ENCODE peak calls at places on chromosomes 12 and 14, in seven cellular contexts. K is activated CD8-positive, alpha-beta T cell treated with anti-CD3 and anti-CD28 coated beads for 36 hours; F is GM12864; H is CD8-positive, alpha-beta T cell; V is right lobe of liver; A is progenitor cell of endocrine pancreas; S is GM12865. Q is an unnamed sample.

GRCh38 chr12:51056242-51056641 is 8.1 kb downstream of the LETMD1 start:
- DNase-seq in K (no peak), F (no peak), H (no peak), V (peak), A (no peak), S (no peak), Q (no peak)

GRCh38 chr12:69275471-69275891 is 36.1 kb downstream of the CPSF6 start:
- DNase-seq in K (no peak), F (no peak), H (no peak), V (no peak), A (no peak), S (no peak), Q (no peak)

GRCh38 chr12:6635856-6636521 is at the start of gene LPAR5:
- DNase-seq in K (peak), F (no peak), H (peak), V (no peak), A (no peak), S (peak), Q (peak)

GRCh38 chr14:53126705-53127104 is 26.4 kb downstream of the DDHD1 start:
- DNase-seq in K (no peak), F (no peak), H (no peak), V (no peak), A (no peak), S (no peak), Q (no peak)

GRCh38 chr14:65164068-65164824 is 61.9 kb upstream of the MAX start:
- DNase-seq in K (peak), F (no peak), H (peak), V (no peak), A (no peak), S (peak), Q (peak)

GRCh38 chr12:24767016-24767415 is 181.9 kb downstream of the BCAT1 start:
- DNase-seq in K (no peak), F (no peak), H (no peak), V (no peak), A (no peak), S (peak), Q (no peak)

GRCh38 chr12:47361389-47362031 is 281.8 kb upstream of the AMIGO2 start:
- DNase-seq in K (peak), F (peak), H (peak), V (no peak), A (no peak), S (peak), Q (no peak)

GRCh38 chr12:128771681-128772080 is 52.1 kb downstream of the SLC15A4 start:
- DNase-seq in K (no peak), F (no peak), H (no peak), V (no peak), A (no peak), S (no peak), Q (no peak)

GRCh38 chr12:106709068-106709511 is 65.4 kb upstream of the RIC8B start:
- DNase-seq in K (no peak), F (no peak), H (no peak), V (no peak), A (no peak), S (no peak), Q (no peak)

GRCh38 chr14:72961579-72962335 is 35.5 kb downstream of the DCAF4 start:
- DNase-seq in K (no peak), F (no peak), H (no peak), V (no peak), A (no peak), S (no peak), Q (peak)

GRCh38 chr12:121230538-121230907 is 20.6 kb downstream of the P2RX4 start:
- DNase-seq in K (no peak), F (no peak), H (no peak), V (no peak), A (no peak), S (no peak), Q (no peak)

GRCh38 chr14:59478540-59478939 is 5.7 kb downstream of the L3HYPDH start:
- DNase-seq in K (no peak), F (no peak), H (no peak), V (no peak), A (no peak), S (no peak), Q (no peak)

GRCh38 chr14:61192970-61193369 is 88.2 kb downstream of the TMEM30B start:
- DNase-seq in K (no peak), F (no peak), H (no peak), V (no peak), A (no peak), S (no peak), Q (no peak)

GRCh38 chr12:96219700-96220206 is 25.6 kb downstream of the ELK3 start:
- DNase-seq in K (no peak), F (no peak), H (no peak), V (no peak), A (no peak), S (no peak), Q (peak)

GRCh38 chr12:52398176-52398575 is 8.0 kb downstream of the KRT82 start:
- DNase-seq in K (peak), F (no peak), H (no peak), V (no peak), A (no peak), S (no peak), Q (no peak)

GRCh38 chr12:52394836-52395405 is 9.5 kb upstream of the KRT84 start:
- DNase-seq in K (no peak), F (no peak), H (no peak), V (no peak), A (no peak), S (no peak), Q (no peak)

GRCh38 chr12:52396656-52397055 is 9.5 kb downstream of the KRT82 start:
- DNase-seq in K (no peak), F (no peak), H (no peak), V (no peak), A (no peak), S (no peak), Q (no peak)

GRCh38 chr12:52392465-52393007 is 7.1 kb upstream of the KRT84 start:
- DNase-seq in K (no peak), F (no peak), H (no peak), V (no peak), A (no peak), S (no peak), Q (no peak)

DNA sequence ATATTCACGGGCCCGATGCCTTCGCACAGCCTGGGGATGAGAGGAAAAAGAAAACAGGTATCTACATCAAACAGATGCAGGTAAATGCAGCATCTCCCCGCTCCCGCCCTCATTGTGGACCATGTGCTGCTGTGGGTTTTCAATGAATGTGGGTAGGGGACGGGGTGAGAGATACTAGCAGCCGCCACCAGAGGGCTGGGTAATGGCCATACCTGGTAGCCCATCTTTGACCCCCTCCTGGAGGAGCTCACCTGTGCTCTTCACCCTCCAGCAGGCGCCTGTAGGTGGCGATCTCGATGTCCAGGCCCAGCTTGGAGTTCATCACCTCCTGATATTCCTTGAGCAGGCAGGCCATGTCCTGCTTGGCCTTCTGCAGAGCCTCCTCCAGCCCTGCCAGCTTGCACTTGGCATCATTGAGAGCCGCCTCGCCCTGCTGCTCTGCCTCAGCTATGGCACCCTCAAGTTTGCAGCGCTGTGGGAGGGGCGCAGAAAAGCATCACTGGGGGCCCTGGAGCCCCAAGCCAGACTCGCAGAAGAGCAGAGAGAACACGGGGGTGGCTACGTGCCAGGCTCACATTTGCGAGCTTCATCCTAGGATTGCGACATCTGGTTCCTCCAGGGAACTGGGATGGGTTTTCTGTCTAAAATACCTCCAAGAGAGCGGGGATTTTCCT is 10.2 kb downstream of the KRT82 start:
- DNase-seq in K (peak), F (no peak), H (no peak), V (no peak), A (peak), S (peak), Q (no peak)
- TF ChIP-seq CTCF in K (peak), F (peak), H (no peak), V (no peak), A (peak), S (peak), Q (peak)

GRCh38 chr14:23348297-23348655 is 4.4 kb downstream of the SLC22A17 start:
- DNase-seq in K (no peak), F (no peak), H (no peak), V (no peak), A (no peak), S (no peak), Q (no peak)

GRCh38 chr14:23345987-23346692 is 6.5 kb downstream of the SLC22A17 start:
- DNase-seq in K (no peak), F (no peak), H (no peak), V (no peak), A (no peak), S (no peak), Q (no peak)

GRCh38 chr14:23346693-23347405 is 5.8 kb downstream of the SLC22A17 start:
- DNase-seq in K (no peak), F (no peak), H (no peak), V (no peak), A (no peak), S (no peak), Q (no peak)

GRCh38 chr14:23347406-23348296 is 5.0 kb downstream of the SLC22A17 start:
- DNase-seq in K (no peak), F (no peak), H (no peak), V (no peak), A (no peak), S (no peak), Q (no peak)

GRCh38 chr14:23344481-23344880 is 8.2 kb downstream of the SLC22A17 start:
- DNase-seq in K (no peak), F (no peak), H (no peak), V (no peak), A (no peak), S (no peak), Q (no peak)
- TF ChIP-seq CTCF in K (no peak), F (no peak), H (no peak), V (no peak), A (peak), S (no peak), Q (no peak)

GRCh38 chr12:111211910-111212757 is 156.8 kb downstream of the PHETA1 start:
- DNase-seq in K (no peak), F (no peak), H (no peak), V (no peak), A (peak), S (peak), Q (no peak)
- TF ChIP-seq CTCF in K (no peak), F (no peak), H (no peak), V (no peak), A (no peak), S (no peak), Q (no peak)

DNA sequence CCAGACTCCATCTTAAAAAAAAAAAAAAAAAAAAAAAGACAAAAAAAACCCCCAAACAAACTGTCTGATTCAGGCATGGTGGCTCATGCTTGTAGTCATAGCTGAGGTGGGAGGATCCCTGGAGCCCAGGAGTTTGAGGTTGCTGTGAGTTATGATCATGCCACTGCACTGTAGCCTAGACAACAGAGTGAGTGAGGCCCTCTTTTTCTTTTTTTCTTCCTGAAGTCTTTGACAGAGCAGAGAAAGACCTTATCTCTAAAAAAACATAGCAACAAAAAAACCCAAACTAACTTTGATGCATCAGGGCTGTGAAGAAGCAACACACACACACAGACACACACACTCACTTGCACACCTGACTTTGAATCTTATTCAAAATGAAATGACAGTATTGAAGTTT is 7.7 kb upstream of the AMN1 start:
- DNase-seq in K (peak), F (no peak), H (peak), V (no peak), A (no peak), S (peak), Q (peak)
- TF ChIP-seq CTCF in K (no peak), F (no peak), H (no peak), V (no peak), A (no peak), S (no peak), Q (no peak)

DNA sequence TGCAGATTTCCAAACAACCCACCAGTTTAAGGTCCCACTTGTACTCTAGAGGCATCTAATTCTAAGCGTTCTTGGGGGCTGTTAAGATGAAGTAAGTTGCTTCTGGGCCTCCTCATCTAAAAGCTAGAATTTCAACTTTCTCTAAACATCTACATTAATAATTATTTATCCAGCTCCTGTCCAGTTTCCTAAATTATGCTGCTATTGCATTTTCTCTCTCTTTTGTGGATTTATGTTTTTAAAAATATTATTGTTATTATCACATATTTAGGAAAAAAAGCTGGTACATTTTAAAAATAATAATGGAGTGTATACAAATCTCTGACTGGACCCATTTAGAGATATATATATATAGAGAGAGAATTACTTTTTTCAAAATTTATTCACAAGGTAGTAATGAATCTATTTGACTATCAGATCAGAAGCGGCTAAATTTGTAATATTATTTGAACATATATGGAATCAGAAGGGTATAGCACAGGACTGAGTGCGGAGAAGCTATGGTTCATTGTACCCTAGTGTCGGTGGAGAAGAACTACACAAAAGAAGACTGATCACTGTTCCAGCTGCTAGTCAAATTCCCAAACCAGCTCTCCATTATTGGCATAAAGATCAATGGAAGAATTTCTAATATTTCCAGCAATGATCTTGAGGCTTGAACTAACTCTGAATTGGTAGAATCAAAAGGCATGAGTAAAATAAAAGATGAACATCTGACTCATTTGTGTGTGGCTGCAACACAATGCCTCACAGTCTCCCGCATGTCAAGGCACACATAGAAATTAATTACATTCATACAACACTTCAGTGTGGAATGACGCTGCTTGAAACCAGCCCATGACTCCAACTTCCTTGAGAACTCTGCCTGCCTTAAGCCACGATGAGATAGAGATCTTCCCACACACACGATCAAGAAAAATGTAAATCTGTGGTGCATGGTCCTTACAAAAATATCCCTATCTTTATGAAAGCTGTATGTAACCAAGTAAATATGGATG is 433.4 kb upstream of the OR4E1 start:
- DNase-seq in K (peak), F (no peak), H (no peak), V (no peak), A (no peak), S (no peak), Q (no peak)
- TF ChIP-seq CTCF in K (no peak), F (peak), H (no peak), V (no peak), A (peak), S (no peak), Q (no peak)

DNA sequence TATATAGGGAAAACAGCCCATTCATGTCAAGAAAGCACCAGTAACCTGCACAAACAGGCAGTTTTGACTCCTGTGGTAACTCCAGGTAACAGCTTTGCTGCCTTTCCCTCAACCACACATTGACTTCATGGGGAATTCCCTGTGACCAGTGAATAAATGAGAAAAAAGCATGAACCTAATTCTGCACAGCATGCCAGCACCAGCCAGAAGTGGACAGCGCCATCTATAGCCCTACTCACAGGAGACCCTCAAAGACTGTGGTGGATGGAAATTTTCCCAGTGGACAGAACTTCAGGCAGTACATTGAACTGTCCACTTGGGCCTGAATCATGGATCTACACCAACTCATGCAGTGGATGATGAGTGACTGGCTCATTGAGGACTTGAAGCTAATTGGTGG is 152.1 kb downstream of the SLC8A3 start:
- DNase-seq in K (peak), F (no peak), H (no peak), V (no peak), A (no peak), S (no peak), Q (no peak)
- TF ChIP-seq CTCF in K (no peak), F (peak), H (no peak), V (no peak), A (peak), S (no peak), Q (no peak)

GRCh38 chr12:15592934-15593333 is 196.3 kb downstream of the EPS8 start:
- DNase-seq in K (no peak), F (no peak), H (no peak), V (no peak), A (no peak), S (no peak), Q (no peak)
- TF ChIP-seq CTCF in K (no peak), F (no peak), H (no peak), V (no peak), A (no peak), S (no peak), Q (peak)

Q was measured in astrocyte of the spinal cord.